ENCODE peak calls at places on chromosome 17, in nine cellular contexts. T, P, Z, V, I, A, B, M and K are unnamed samples.

GRCh38 chr17:49209061-49209571 is 1.3 kb downstream of the GNGT2 start:
- DNase-seq in T (no peak), P (peak), Z (no peak), V (no peak), I (no peak), A (no peak), B (no peak), M (no peak), K (no peak)

GRCh38 chr17:44380767-44381166 is 8.7 kb downstream of the ITGA2B start:
- DNase-seq in T (no peak), P (no peak), Z (peak), V (no peak), I (no peak), A (no peak), B (no peak), M (no peak), K (no peak)

GRCh38 chr17:64053101-64053500 is 32.7 kb upstream of the ICAM2 start:
- DNase-seq in T (no peak), P (no peak), Z (no peak), V (no peak), I (no peak), A (no peak), B (no peak), M (no peak), K (no peak)

GRCh38 chr17:66459811-66460270 is 157.4 kb downstream of the PRKCA start:
- DNase-seq in T (peak), P (no peak), Z (no peak), V (no peak), I (no peak), A (peak), B (no peak), M (no peak), K (no peak)

GRCh38 chr17:62791235-62792121 is 16.6 kb downstream of the MARCHF10 start:
- DNase-seq in T (peak), P (no peak), Z (no peak), V (no peak), I (no peak), A (no peak), B (no peak), M (no peak), K (no peak)

GRCh38 chr17:35345926-35346771 is 27.3 kb downstream of the SLFN11 start:
- DNase-seq in T (no peak), P (peak), Z (no peak), V (peak), I (peak), A (peak), B (peak), M (no peak), K (peak)

GRCh38 chr17:81387235-81388060 is 7.8 kb upstream of the BAHCC1 start:
- DNase-seq in T (no peak), P (peak), Z (peak), V (no peak), I (peak), A (peak), B (no peak), M (peak), K (no peak)

GRCh38 chr17:11921296-11921695 is 76.0 kb downstream of the ZNF18 start:
- DNase-seq in T (no peak), P (no peak), Z (no peak), V (no peak), I (no peak), A (no peak), B (no peak), M (no peak), K (no peak)

GRCh38 chr17:72725432-72726068 is 366.9 kb downstream of the SLC39A11 start:
- DNase-seq in T (no peak), P (peak), Z (peak), V (peak), I (peak), A (peak), B (no peak), M (peak), K (peak)

GRCh38 chr17:60089097-60089844 is 10.6 kb upstream of the HEATR6 start:
- DNase-seq in T (no peak), P (no peak), Z (peak), V (no peak), I (no peak), A (no peak), B (no peak), M (no peak), K (peak)

GRCh38 chr17:20032636-20033035 is 23.5 kb downstream of the SPECC1 start:
- DNase-seq in T (no peak), P (no peak), Z (no peak), V (no peak), I (no peak), A (no peak), B (no peak), M (no peak), K (no peak)

GRCh38 chr17:13647551-13647950 is 45.8 kb upstream of the HS3ST3A1 start:
- DNase-seq in T (no peak), P (no peak), Z (no peak), V (no peak), I (no peak), A (no peak), B (no peak), M (no peak), K (no peak)

GRCh38 chr17:81401727-81402529 is 6.7 kb downstream of the BAHCC1 start:
- DNase-seq in T (no peak), P (peak), Z (peak), V (no peak), I (no peak), A (no peak), B (no peak), M (no peak), K (no peak)

GRCh38 chr17:9824797-9825338 is 856 bp upstream of the GLP2R start:
- DNase-seq in T (no peak), P (no peak), Z (no peak), V (no peak), I (no peak), A (no peak), B (no peak), M (no peak), K (no peak)

GRCh38 chr17:81037026-81037782 is 2.3 kb downstream of the BAIAP2 start:
- DNase-seq in T (no peak), P (no peak), Z (no peak), V (no peak), I (no peak), A (peak), B (no peak), M (no peak), K (no peak)

GRCh38 chr17:50634123-50634914 is at the start of gene ABCC3:
- DNase-seq in T (no peak), P (peak), Z (no peak), V (no peak), I (no peak), A (no peak), B (no peak), M (no peak), K (no peak)

GRCh38 chr17:32912218-32912897 is 15.6 kb upstream of the TMEM98 start:
- DNase-seq in T (no peak), P (no peak), Z (no peak), V (no peak), I (no peak), A (peak), B (no peak), M (no peak), K (no peak)

GRCh38 chr17:67364847-67365761 is 1.3 kb downstream of the PSMD12 start:
- DNase-seq in T (no peak), P (no peak), Z (no peak), V (no peak), I (no peak), A (no peak), B (no peak), M (no peak), K (no peak)

GRCh38 chr17:3890082-3890892 is 2.6 kb downstream of the CAMKK1 start:
- DNase-seq in T (peak), P (peak), Z (no peak), V (no peak), I (no peak), A (peak), B (no peak), M (no peak), K (no peak)

GRCh38 chr17:64920419-64921172 is 1.3 kb upstream of the LRRC37A3 start:
- DNase-seq in T (no peak), P (no peak), Z (no peak), V (no peak), I (no peak), A (no peak), B (no peak), M (no peak), K (peak)

GRCh38 chr17:72890711-72891110 is 201.8 kb downstream of the SLC39A11 start:
- DNase-seq in T (no peak), P (no peak), Z (no peak), V (no peak), I (no peak), A (no peak), B (no peak), M (no peak), K (no peak)

GRCh38 chr17:81239714-81240555 is 817 bp downstream of the NDUFAF8 start:
- DNase-seq in T (no peak), P (peak), Z (peak), V (no peak), I (peak), A (no peak), B (no peak), M (peak), K (peak)